ENCODE peak calls at places on chromosomes 2 and 18, in eight cellular contexts. H, L, J, C, O, F, S and P are unnamed samples.

GRCh38 chr2:18244840-18245239 is 315.6 kb downstream of the RDH14 start:
- DNase-seq in H (no peak), L (no peak), J (no peak), C (no peak), O (no peak), F (no peak), S (no peak), P (no peak)

GRCh38 chr2:86283461-86284030 is 53.9 kb downstream of the REEP1 start:
- DNase-seq in H (no peak), L (no peak), J (no peak), C (peak; percentile 5), O (no peak), F (no peak), S (no peak), P (no peak)

GRCh38 chr2:31107588-31108300 is 30.5 kb downstream of the GALNT14 start:
- DNase-seq in H (no peak), L (no peak), J (no peak), C (peak; percentile 50), O (no peak), F (peak; percentile 10), S (no peak), P (no peak)

GRCh38 chr2:165793779-165794519 is at the start of gene GALNT3:
- DNase-seq in H (peak; percentile 98), L (no peak), J (peak; percentile 96), C (peak; percentile 97), O (no peak), F (no peak), S (no peak), P (no peak)

GRCh38 chr2:68753318-68753717 is 18.7 kb downstream of the ARHGAP25 start:
- DNase-seq in H (no peak), L (no peak), J (no peak), C (no peak), O (no peak), F (no peak), S (no peak), P (no peak)

GRCh38 chr18:58105908-58106673 is 62.1 kb downstream of the NEDD4L start:
- DNase-seq in H (no peak), L (no peak), J (no peak), C (no peak), O (peak; percentile 8), F (no peak), S (no peak), P (no peak)

GRCh38 chr2:60554649-60555065 is 1.2 kb upstream of the BCL11A start:
- DNase-seq in H (peak; percentile 74), L (no peak), J (peak; percentile 38), C (no peak), O (no peak), F (no peak), S (no peak), P (peak; percentile 30)

GRCh38 chr2:184444623-184445223 is 153.6 kb upstream of the ZNF804A start:
- DNase-seq in H (no peak), L (peak; percentile 37), J (no peak), C (no peak), O (no peak), F (no peak), S (no peak), P (no peak)

GRCh38 chr2:229111744-229112143 is 159.3 kb downstream of the PID1 start:
- DNase-seq in H (no peak), L (no peak), J (no peak), C (no peak), O (no peak), F (no peak), S (no peak), P (no peak)

GRCh38 chr2:14826518-14826917 is 194.0 kb downstream of the LRATD1 start:
- DNase-seq in H (no peak), L (no peak), J (no peak), C (peak; percentile 90), O (no peak), F (peak; percentile 8), S (no peak), P (no peak)

GRCh38 chr2:2689313-2689712 is 358.2 kb upstream of the MYT1L start:
- DNase-seq in H (no peak), L (no peak), J (no peak), C (no peak), O (no peak), F (no peak), S (no peak), P (no peak)

DNA sequence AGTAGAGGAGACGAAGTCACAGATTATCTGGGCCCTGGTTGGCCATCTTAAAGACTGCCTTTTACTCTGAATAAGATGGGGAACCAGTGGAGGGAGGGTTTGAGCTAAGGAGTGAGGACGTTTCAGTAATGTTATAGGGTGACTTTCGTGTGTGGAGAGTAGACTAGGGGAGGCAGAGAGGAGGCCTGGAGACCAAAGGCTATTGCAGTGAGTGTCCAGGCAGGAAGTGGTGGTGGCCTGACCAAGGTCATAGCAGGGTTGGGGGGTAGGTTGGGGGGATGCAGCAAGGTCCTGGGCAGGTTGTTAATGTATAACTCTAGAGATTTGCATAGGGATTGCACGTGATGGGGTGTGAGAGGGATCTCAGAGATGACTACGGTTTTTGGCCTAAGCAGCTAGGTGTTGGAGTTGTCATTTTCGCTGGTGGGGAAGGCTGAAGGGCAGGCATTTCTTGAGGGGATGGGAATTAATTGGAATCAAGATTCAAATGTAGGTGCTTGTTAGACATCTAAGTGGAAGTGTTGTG is 4.9 kb downstream of the CEP192 start:
- DNase-seq in H (no peak), L (no peak), J (no peak), C (no peak), O (no peak), F (no peak), S (no peak), P (no peak)
- H3K4me3 ChIP-seq in H (no peak overlapping the region), L (no peak overlapping the region), J (no peak overlapping the region), C (no peak overlapping the region), O (no peak overlapping the region), F (no peak overlapping the region), S (no peak overlapping the region), P (no peak overlapping the region)

GRCh38 chr2:159287733-159288132 is 1.2 kb upstream of the WDSUB1 start:
- DNase-seq in H (no peak), L (no peak), J (no peak), C (no peak), O (no peak), F (no peak), S (no peak), P (no peak)

GRCh38 chr2:159286709-159287441 is 372 bp upstream of the WDSUB1 start:
- DNase-seq in H (peak; percentile 100), L (peak; percentile 97), J (peak; percentile 99), C (peak; percentile 96), O (peak; percentile 91), F (peak; percentile 91), S (peak; percentile 95), P (peak; percentile 96)

GRCh38 chr2:159285929-159286708 is at the start of gene WDSUB1:
- DNase-seq in H (peak; percentile 83), L (no peak), J (peak; percentile 86), C (peak; percentile 59), O (peak; percentile 56), F (peak; percentile 63), S (peak; percentile 5), P (peak; percentile 24)

GRCh38 chr2:159292157-159292556 is 5.7 kb upstream of the WDSUB1 start:
- DNase-seq in H (no peak), L (no peak), J (no peak), C (no peak), O (no peak), F (no peak), S (no peak), P (no peak)

GRCh38 chr2:159290289-159290907 is 3.9 kb upstream of the WDSUB1 start:
- DNase-seq in H (no peak), L (peak; percentile 33), J (no peak), C (peak; percentile 93), O (peak; percentile 92), F (peak; percentile 94), S (no peak), P (no peak)
- TF ChIP-seq CTCF in H (no peak), L (no peak), J (no peak), C (peak; percentile 40), O (peak; percentile 38), F (no peak), S (no peak), P (no peak)

DNA sequence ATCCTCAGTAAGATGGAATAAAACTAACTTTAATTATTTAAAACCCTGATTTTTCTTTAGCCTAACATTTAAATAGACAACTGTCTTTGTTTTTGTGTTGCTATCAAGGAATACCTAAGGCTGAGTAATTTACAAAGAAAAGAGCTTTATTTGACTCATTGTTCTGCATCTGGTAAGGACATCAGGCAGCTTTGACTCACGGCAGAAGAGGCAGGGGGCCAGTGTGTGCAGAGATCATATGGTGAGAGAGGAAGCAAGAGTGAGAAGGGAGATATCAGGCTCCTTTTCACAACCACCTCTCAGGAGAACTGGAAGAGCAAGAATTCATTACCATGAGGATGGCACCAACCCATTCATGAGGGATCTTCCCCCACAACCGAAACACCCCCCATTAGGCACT is 64.6 kb upstream of the TFPI start:
- DNase-seq in H (no peak), L (no peak), J (no peak), C (peak; percentile 15), O (no peak), F (peak; percentile 73), S (no peak), P (no peak)
- H3K4me3 ChIP-seq in H (no peak overlapping the region), L (no peak overlapping the region), J (no peak overlapping the region), C (no peak overlapping the region), O (no peak overlapping the region), F (no peak overlapping the region), S (no peak overlapping the region), P (no peak overlapping the region)

GRCh38 chr2:26464390-26465265 is 13.3 kb downstream of the OTOF start:
- DNase-seq in H (no peak), L (no peak), J (no peak), C (no peak), O (no peak), F (peak; percentile 26), S (no peak), P (peak; percentile 5)

GRCh38 chr2:26463252-26464207 is 14.4 kb downstream of the OTOF start:
- DNase-seq in H (no peak), L (no peak), J (peak; percentile 75), C (no peak), O (no peak), F (no peak), S (no peak), P (peak; percentile 43)

GRCh38 chr2:26461601-26462023 is 16.3 kb downstream of the OTOF start:
- DNase-seq in H (no peak), L (no peak), J (peak; percentile 30), C (no peak), O (no peak), F (no peak), S (no peak), P (peak; percentile 5)

GRCh38 chr2:26462100-26462499 is 15.8 kb downstream of the OTOF start:
- DNase-seq in H (no peak), L (no peak), J (peak; percentile 27), C (no peak), O (no peak), F (no peak), S (no peak), P (peak; percentile 32)

DNA sequence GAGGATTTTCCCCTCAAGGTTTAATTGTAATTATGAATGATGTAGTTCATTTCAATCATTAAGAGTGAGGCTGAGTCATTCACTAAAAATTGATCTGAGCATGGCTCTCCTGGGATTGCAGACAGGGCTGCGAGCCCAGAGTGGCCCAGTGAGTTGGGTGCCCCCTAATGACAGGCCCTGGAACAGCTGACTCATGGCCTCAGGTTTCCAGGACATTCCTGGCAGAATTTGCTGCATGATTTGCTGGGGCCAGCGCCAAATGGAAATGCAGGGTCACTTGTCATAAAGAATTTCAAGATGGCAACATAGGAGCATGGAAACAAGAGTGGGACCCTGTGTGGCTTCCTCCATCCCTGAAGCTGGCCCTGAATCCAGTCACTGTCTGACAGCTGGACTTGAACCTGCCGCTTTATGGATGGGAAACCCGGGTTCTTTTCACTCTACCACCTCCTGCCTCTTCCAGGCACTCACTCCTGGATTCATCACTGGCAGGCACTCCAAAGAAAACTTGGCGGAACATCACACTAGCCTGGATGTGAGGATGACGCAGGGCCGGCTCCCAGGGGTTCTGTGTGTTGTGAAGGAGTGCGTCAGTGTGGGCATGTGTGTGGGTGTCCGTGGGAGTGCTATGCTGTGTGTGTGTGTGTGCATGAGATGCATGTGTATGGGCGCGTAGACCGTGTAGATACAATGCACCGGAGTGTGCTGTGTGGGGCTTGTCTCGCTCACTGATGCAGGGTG is 15.2 kb downstream of the OTOF start:
- DNase-seq in H (peak; percentile 76), L (no peak), J (peak; percentile 62), C (peak; percentile 66), O (peak; percentile 59), F (peak; percentile 96), S (no peak), P (peak; percentile 68)
- TF ChIP-seq CTCF in H (peak; percentile 27), L (peak; percentile 66), J (peak; percentile 42), C (peak; percentile 47), O (peak; percentile 60), F (peak; percentile 70), S (no peak), P (peak; percentile 83)